ENCODE peak calls at places on chromosomes 4 and X, in ten cellular contexts. O is RWPE2, C is cardiac muscle cell, H is lower leg skin, F is pancreas, S is fibroblast of lung, E is cardiac fibroblast, U is heart right ventricle, I is AG04450, Z is H1. G is an unnamed sample.
A peak's percentile ranks its signal among the peaks of the same experiment; 100 is the strongest.

GRCh38 chrX:48541140-48541814 is 1.8 kb downstream of the TBC1D25 start:
- DNase-seq in S (no peak), E (no peak), H (no peak), O (no peak), C (no peak), U (no peak), Z (no peak), I (no peak), F (no peak), G (no peak)

GRCh38 chr4:118361192-118361591 is 8.4 kb upstream of the PRSS12 start:
- DNase-seq in U (no peak), Z (no peak), I (no peak), O (no peak), H (no peak), C (no peak), S (no peak), E (no peak), F (no peak), G (no peak)

GRCh38 chr4:110636677-110637407 is 14.0 kb upstream of the PITX2 start:
- DNase-seq in F (no peak), C (peak; percentile 60), I (no peak), Z (no peak), S (no peak), U (no peak), E (peak; percentile 30), O (no peak), H (no peak), G (peak; percentile 90)

GRCh38 chrX:40543661-40544328 is 37.0 kb upstream of the ATP6AP2 start:
- DNase-seq in Z (no peak), U (peak; percentile 5), H (no peak), F (peak; percentile 25), O (no peak), C (peak; percentile 65), I (peak; percentile 29), S (peak; percentile 64), E (peak; percentile 55), G (peak; percentile 68)

GRCh38 chr4:170026253-170026991 is at the start of gene MFAP3L:
- DNase-seq in F (peak; percentile 90), H (peak; percentile 97), C (peak; percentile 95), Z (peak; percentile 70), S (peak; percentile 86), E (peak; percentile 84), I (peak; percentile 63), U (peak; percentile 84), O (peak; percentile 79), G (peak; percentile 89)

GRCh38 chr4:86500527-86500926 is 93.6 kb upstream of the PTPN13 start:
- DNase-seq in C (no peak), E (no peak), F (no peak), I (no peak), O (no peak), U (no peak), S (no peak), Z (no peak), H (no peak), G (peak; percentile 30)

GRCh38 chr4:164136181-164136616 is 617.7 kb upstream of the SMIM31 start:
- DNase-seq in U (no peak), I (no peak), F (no peak), C (no peak), O (no peak), E (peak; percentile 0), S (peak; percentile 74), Z (no peak), H (no peak), G (no peak)

GRCh38 chr4:64670647-64671046 is 261.4 kb upstream of the TECRL start:
- DNase-seq in H (no peak), O (no peak), S (no peak), U (no peak), Z (no peak), C (no peak), F (no peak), I (no peak), E (no peak), G (no peak)

GRCh38 chr4:57211131-57211530 is 100.9 kb upstream of the IGFBP7 start:
- DNase-seq in H (no peak), O (no peak), F (no peak), Z (no peak), C (no peak), U (no peak), S (no peak), E (no peak), I (no peak), G (peak; percentile 6)

GRCh38 chr4:137065306-137065705 is 467.0 kb downstream of the PCDH18 start:
- DNase-seq in F (no peak), H (no peak), E (peak; percentile 18), Z (no peak), S (peak; percentile 18), U (no peak), I (no peak), O (no peak), C (peak; percentile 45), G (peak; percentile 16)

GRCh38 chr4:114782842-114783595 is 184.4 kb downstream of the UGT8 start:
- DNase-seq in I (no peak), U (no peak), E (no peak), F (no peak), H (no peak), S (no peak), O (no peak), Z (no peak), C (no peak), G (no peak)

GRCh38 chr4:176238819-176239218 is 30.2 kb downstream of the ASB5 start:
- DNase-seq in I (no peak), H (no peak), S (no peak), F (no peak), Z (no peak), O (no peak), U (no peak), E (peak; percentile 29), C (no peak), G (peak; percentile 85)

GRCh38 chrX:68995386-68995779 is 166.6 kb downstream of the EFNB1 start:
- DNase-seq in I (no peak), F (no peak), S (no peak), H (peak; percentile 72), Z (no peak), U (no peak), C (no peak), E (no peak), O (no peak), G (no peak)

GRCh38 chr4:147790412-147790811 is 58.5 kb downstream of the ARHGAP10 start:
- DNase-seq in U (no peak), C (no peak), I (no peak), E (no peak), H (no peak), O (no peak), S (no peak), Z (no peak), F (peak; percentile 29), G (no peak)

GRCh38 chr4:75848891-75849290 is 53.4 kb downstream of the PPEF2 start:
- DNase-seq in O (no peak), S (no peak), F (no peak), C (peak; percentile 59), E (peak; percentile 70), U (no peak), I (no peak), Z (no peak), H (no peak), G (peak; percentile 47)

GRCh38 chr4:190014771-190015537 is 12.1 kb downstream of the FRG2 start:
- DNase-seq in E (no peak), I (no peak), U (no peak), H (peak; percentile 79), C (peak; percentile 47), F (no peak), S (no peak), Z (no peak), O (no peak), G (no peak)

DNA sequence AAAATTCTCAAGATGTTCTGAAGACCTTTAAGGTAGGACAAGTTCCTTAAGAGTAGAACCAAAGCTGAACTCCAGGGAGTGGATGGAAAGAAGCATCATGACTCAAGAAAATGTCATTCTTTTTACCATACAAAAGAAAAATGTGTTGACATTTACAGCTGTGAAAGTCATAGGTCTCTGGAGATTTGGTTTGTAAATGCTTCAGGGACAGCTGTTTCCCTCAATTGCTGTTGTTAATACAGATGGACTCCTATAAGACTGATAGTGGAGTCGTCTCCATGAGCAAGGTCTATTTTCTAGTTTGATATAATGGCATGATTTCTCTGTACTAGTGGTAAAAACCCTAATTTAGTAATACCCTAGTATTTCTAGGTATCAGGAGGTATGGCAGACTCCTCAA is 101.7 kb downstream of the PHOX2B start:
- DNase-seq in I (no peak), Z (no peak), E (no peak), C (no peak), O (no peak), S (no peak), H (no peak), U (no peak), F (no peak), G (no peak)
- TF ChIP-seq CTCF in I (no peak), Z (no peak), E (no peak), C (no peak), O (no peak), S (no peak), H (no peak), U (no peak), F (no peak), G (no peak)

DNA sequence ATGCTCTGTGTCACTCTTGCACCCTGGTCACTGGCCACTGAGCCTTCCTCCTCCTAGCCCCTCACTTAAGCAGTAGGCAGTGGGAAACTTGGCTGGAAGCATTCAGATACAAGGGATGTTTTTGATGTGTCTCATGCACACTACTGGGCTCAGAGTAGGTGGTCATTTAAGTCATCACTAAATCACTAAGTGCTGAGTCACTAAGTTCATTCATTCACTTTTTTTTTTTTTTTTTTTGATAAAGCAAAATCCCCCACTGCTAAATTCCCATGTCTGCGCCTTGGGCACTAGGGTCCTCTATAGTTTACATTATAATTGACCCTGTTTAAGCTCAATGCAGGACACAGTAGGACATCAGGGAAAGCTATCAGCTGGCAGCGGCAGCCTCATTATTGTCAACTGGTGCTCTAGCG is 182.4 kb upstream of the MBNL3 start:
- DNase-seq in S (no peak), E (no peak), O (no peak), F (no peak), Z (peak; percentile 38), H (no peak), U (no peak), I (no peak), C (no peak), G (no peak)
- H3K4me3 ChIP-seq in S (no peak overlapping the region), E (no peak overlapping the region), O (no peak overlapping the region), F (no peak overlapping the region), Z (no peak overlapping the region), H (no peak overlapping the region), U (no peak overlapping the region), I (no peak overlapping the region), C (no peak overlapping the region), G (no peak overlapping the region)

GRCh38 chrX:15619053-15619772 is 18.5 kb upstream of the ACE2 start:
- DNase-seq in U (no peak), F (peak; percentile 14), H (no peak), C (no peak), S (no peak), Z (no peak), O (no peak), I (no peak), E (peak; percentile 57), G (no peak)

GRCh38 chrX:15617111-15617510 is 16.4 kb upstream of the ACE2 start:
- DNase-seq in U (no peak), Z (no peak), E (peak; percentile 64), S (no peak), C (no peak), H (no peak), F (no peak), O (no peak), I (no peak), G (no peak)

GRCh38 chrX:15616531-15616930 is 15.8 kb upstream of the ACE2 start:
- DNase-seq in I (no peak), S (peak; percentile 20), Z (no peak), C (peak; percentile 9), F (no peak), H (no peak), E (peak; percentile 77), O (no peak), U (no peak), G (peak; percentile 47)
- TF ChIP-seq CTCF in I (no peak), S (no peak), Z (no peak), C (no peak), F (no peak), H (no peak), E (no peak), O (no peak), U (no peak), G (no peak)

GRCh38 chr4:8435656-8436121 is 4.8 kb downstream of the ACOX3 start:
- DNase-seq in I (no peak), S (peak; percentile 20), O (no peak), U (no peak), H (no peak), Z (no peak), C (peak; percentile 37), E (peak; percentile 14), F (no peak), G (peak; percentile 59)
- H3K4me3 ChIP-seq in I (peak overlapping the region; percentile 53), S (peak overlapping the region; percentile 48), O (no peak overlapping the region), U (peak overlapping the region; percentile 11), H (no peak overlapping the region), Z (no peak overlapping the region), C (peak overlapping the region; percentile 31), E (peak overlapping the region; percentile 11), F (peak overlapping the region; percentile 25), G (peak overlapping the region; percentile 57)

G was measured in fibroblast of villous mesenchyme.